ENCODE peak calls at places on chromosomes 13 and 19, in five cellular contexts. One of them, this sample, is unnamed.

GRCh38 chr19:53977991-53978731 is 13.3 kb upstream of the CACNG6 start:
- DNase-seq in stimulated activated naive CD4-positive, alpha-beta T cell: no peak
- DNase-seq in cardiac fibroblast: peak; percentile 97
- DNase-seq in CD4-positive, alpha-beta T cell: no peak
- DNase-seq in T-cell: peak; percentile 46
- DNase-seq in this sample: no peak

GRCh38 chr13:27425151-27425917 is 915 bp downstream of the GTF3A start:
- DNase-seq in stimulated activated naive CD4-positive, alpha-beta T cell: no peak
- DNase-seq in cardiac fibroblast: no peak
- DNase-seq in CD4-positive, alpha-beta T cell: no peak
- DNase-seq in T-cell: no peak
- DNase-seq in this sample: peak; percentile 13

GRCh38 chr19:10961763-10962536 is 1.1 kb downstream of the SMARCA4 start:
- DNase-seq in stimulated activated naive CD4-positive, alpha-beta T cell: no peak
- DNase-seq in cardiac fibroblast: no peak
- DNase-seq in CD4-positive, alpha-beta T cell: no peak
- DNase-seq in T-cell: no peak
- DNase-seq in this sample: no peak

GRCh38 chr13:49679244-49679643 is 12.0 kb downstream of the EBPL start:
- DNase-seq in stimulated activated naive CD4-positive, alpha-beta T cell: no peak
- DNase-seq in cardiac fibroblast: peak; percentile 44
- DNase-seq in CD4-positive, alpha-beta T cell: no peak
- DNase-seq in T-cell: no peak
- DNase-seq in this sample: no peak

GRCh38 chr13:52848455-52849190 is at the start of gene PCDH8:
- DNase-seq in stimulated activated naive CD4-positive, alpha-beta T cell: no peak
- DNase-seq in cardiac fibroblast: no peak
- DNase-seq in CD4-positive, alpha-beta T cell: no peak
- DNase-seq in T-cell: no peak
- DNase-seq in this sample: no peak

GRCh38 chr19:1690570-1691307 is 38.3 kb upstream of the TCF3 start:
- DNase-seq in stimulated activated naive CD4-positive, alpha-beta T cell: peak; percentile 56
- DNase-seq in cardiac fibroblast: no peak
- DNase-seq in CD4-positive, alpha-beta T cell: peak; percentile 51
- DNase-seq in T-cell: peak; percentile 51
- DNase-seq in this sample: peak; percentile 41

GRCh38 chr13:105878119-105878518 is 657.3 kb downstream of the EFNB2 start:
- DNase-seq in stimulated activated naive CD4-positive, alpha-beta T cell: no peak
- DNase-seq in cardiac fibroblast: no peak
- DNase-seq in CD4-positive, alpha-beta T cell: no peak
- DNase-seq in T-cell: no peak
- DNase-seq in this sample: no peak

GRCh38 chr13:31198524-31198923 is 1.3 kb upstream of the B3GLCT start:
- DNase-seq in stimulated activated naive CD4-positive, alpha-beta T cell: no peak
- DNase-seq in cardiac fibroblast: no peak
- DNase-seq in CD4-positive, alpha-beta T cell: no peak
- DNase-seq in T-cell: no peak
- DNase-seq in this sample: no peak

GRCh38 chr13:73521291-73521626 is 462.5 kb downstream of the KLF5 start:
- DNase-seq in stimulated activated naive CD4-positive, alpha-beta T cell: no peak
- DNase-seq in cardiac fibroblast: no peak
- DNase-seq in CD4-positive, alpha-beta T cell: peak; percentile 8
- DNase-seq in T-cell: peak; percentile 13
- DNase-seq in this sample: no peak

GRCh38 chr13:79812070-79812850 is 331.3 kb downstream of the NDFIP2 start:
- DNase-seq in stimulated activated naive CD4-positive, alpha-beta T cell: no peak
- DNase-seq in cardiac fibroblast: no peak
- DNase-seq in CD4-positive, alpha-beta T cell: no peak
- DNase-seq in T-cell: no peak
- DNase-seq in this sample: no peak

GRCh38 chr13:34346626-34347025 is 528.7 kb downstream of the RFC3 start:
- DNase-seq in stimulated activated naive CD4-positive, alpha-beta T cell: no peak
- DNase-seq in cardiac fibroblast: no peak
- DNase-seq in CD4-positive, alpha-beta T cell: no peak
- DNase-seq in T-cell: no peak
- DNase-seq in this sample: no peak

GRCh38 chr13:98386632-98387031 is 190.3 kb downstream of the STK24 start:
- DNase-seq in stimulated activated naive CD4-positive, alpha-beta T cell: no peak
- DNase-seq in cardiac fibroblast: no peak
- DNase-seq in CD4-positive, alpha-beta T cell: no peak
- DNase-seq in T-cell: no peak
- DNase-seq in this sample: no peak

GRCh38 chr19:41957838-41958366 is 1.2 kb downstream of the RABAC1 start:
- DNase-seq in stimulated activated naive CD4-positive, alpha-beta T cell: no peak
- DNase-seq in cardiac fibroblast: peak; percentile 87
- DNase-seq in CD4-positive, alpha-beta T cell: no peak
- DNase-seq in T-cell: no peak
- DNase-seq in this sample: peak; percentile 30

GRCh38 chr19:13884726-13885591 is 8.0 kb downstream of the NANOS3 start:
- DNase-seq in stimulated activated naive CD4-positive, alpha-beta T cell: no peak
- DNase-seq in cardiac fibroblast: no peak
- DNase-seq in CD4-positive, alpha-beta T cell: no peak
- DNase-seq in T-cell: no peak
- DNase-seq in this sample: no peak

GRCh38 chr13:111324736-111325135 is 4.3 kb downstream of the TEX29 start:
- DNase-seq in stimulated activated naive CD4-positive, alpha-beta T cell: no peak
- DNase-seq in cardiac fibroblast: no peak
- DNase-seq in CD4-positive, alpha-beta T cell: no peak
- DNase-seq in T-cell: no peak
- DNase-seq in this sample: no peak